ENCODE peak calls at places on chromosomes 13 and 19, in seven cellular contexts. C, G, W, N, T, I and D are unnamed samples.

GRCh38 chr19:21587117-21587461 is 81.7 kb downstream of the ZNF429 start:
- DNase-seq in C (no peak), W (no peak), T (no peak), N (no peak), G (no peak), I (no peak), D (no peak)

GRCh38 chr19:919157-920050 is 2.3 kb downstream of the KISS1R start:
- DNase-seq in W (no peak), G (no peak), N (no peak), C (peak; percentile 42), I (peak; percentile 61), T (peak; percentile 49), D (no peak)

GRCh38 chr19:2190848-2191455 is 27.2 kb downstream of the DOT1L start:
- DNase-seq in W (no peak), C (no peak), T (no peak), I (no peak), G (no peak), N (no peak), D (no peak)

GRCh38 chr19:33063356-33064116 is 1.2 kb downstream of the RHPN2 start:
- DNase-seq in T (no peak), G (no peak), C (peak; percentile 56), N (peak; percentile 13), W (peak; percentile 33), I (no peak), D (no peak)

GRCh38 chr19:11191934-11192333 is 5.4 kb downstream of the KANK2 start:
- DNase-seq in T (no peak), G (no peak), C (peak; percentile 74), W (no peak), I (no peak), N (peak; percentile 96), D (no peak)

GRCh38 chr13:28145049-28145448 is 6.7 kb downstream of the PAN3 start:
- DNase-seq in W (no peak), N (no peak), G (no peak), C (no peak), T (no peak), I (no peak), D (no peak)

GRCh38 chr13:108276060-108276459 is 6.5 kb downstream of the TNFSF13B start:
- DNase-seq in T (no peak), G (peak; percentile 17), N (no peak), C (no peak), I (no peak), W (peak; percentile 75), D (no peak)

GRCh38 chr19:2477141-2477710 is 1.3 kb downstream of the GADD45B start:
- DNase-seq in N (peak; percentile 33), W (no peak), C (peak; percentile 86), G (no peak), I (peak; percentile 66), T (no peak), D (no peak)

GRCh38 chr19:14106840-14107239 is 10.7 kb downstream of the PRKACA start:
- DNase-seq in C (no peak), I (no peak), T (no peak), N (no peak), G (no peak), W (no peak), D (no peak)

GRCh38 chr19:29216021-29216420 is 3.1 kb upstream of the UQCRFS1 start:
- DNase-seq in C (no peak), T (no peak), N (no peak), W (no peak), I (no peak), G (no peak), D (no peak)

GRCh38 chr13:28820099-28821051 is at the start of gene MTUS2:
- DNase-seq in C (peak; percentile 16), G (no peak), N (no peak), T (no peak), W (no peak), I (no peak), D (no peak)

GRCh38 chr19:2949939-2950285 is 5.1 kb upstream of the ZNF77 start:
- DNase-seq in T (no peak), W (no peak), N (peak; percentile 59), C (peak; percentile 32), G (no peak), I (no peak), D (no peak)

GRCh38 chr13:104485571-104485970 is 1419.4 kb upstream of the SLC10A2 start:
- DNase-seq in N (no peak), C (no peak), W (no peak), I (no peak), G (no peak), T (no peak), D (no peak)

GRCh38 chr13:73059460-73060250 is 850 bp downstream of the KLF5 start:
- DNase-seq in I (no peak), N (peak; percentile 20), T (peak; percentile 37), W (no peak), G (peak; percentile 67), C (peak; percentile 77), D (no peak)